ENCODE peak calls at places on chromosomes 13 and 19, in ten cellular contexts. M is pancreas; F is stomach; H is psoas muscle; G is right cardiac atrium; T is heart left ventricle; J is cardiac muscle cell; O is naive thymus-derived CD4-positive, alpha-beta T cell; Z is body of pancreas; L is OCI-LY7. A is an unnamed sample.

GRCh38 chr19:41172297-41173164 is 20.5 kb upstream of the CYP2S1 start:
- DNase-seq in M (no peak), F (peak; percentile 33), H (no peak), G (no peak), T (peak; percentile 18), J (no peak), O (no peak), Z (no peak), L (no peak), A (peak; percentile 37)

GRCh38 chr19:33071887-33072286 is 7.2 kb upstream of the RHPN2 start:
- DNase-seq in M (no peak), F (no peak), H (no peak), G (no peak), T (no peak), J (no peak), O (no peak), Z (no peak), L (no peak), A (no peak)

GRCh38 chr13:51730927-51731326 is 73.0 kb downstream of the DHRS12 start:
- DNase-seq in M (no peak), F (no peak), H (no peak), G (no peak), T (no peak), J (no peak), O (no peak), Z (no peak), L (no peak), A (no peak)

GRCh38 chr19:29485293-29485692 is 40.5 kb upstream of the VSTM2B start:
- DNase-seq in M (no peak), F (peak; percentile 16), H (no peak), G (no peak), T (no peak), J (no peak), O (no peak), Z (no peak), L (no peak), A (peak; percentile 22)

GRCh38 chr19:8145969-8146368 is 3.4 kb downstream of the FBN3 start:
- DNase-seq in M (peak; percentile 66), F (no peak), H (no peak), G (no peak), T (no peak), J (no peak), O (no peak), Z (peak; percentile 73), L (peak; percentile 27), A (no peak)

GRCh38 chr13:32840840-32841713 is 175.1 kb upstream of the KL start:
- DNase-seq in M (no peak), F (peak; percentile 30), H (no peak), G (peak; percentile 30), T (no peak), J (no peak), O (no peak), Z (peak; percentile 27), L (no peak), A (no peak)

GRCh38 chr13:95644611-95645052 is at the start of gene DZIP1:
- DNase-seq in M (peak; percentile 76), F (peak; percentile 41), H (peak; percentile 77), G (peak; percentile 85), T (peak; percentile 88), J (peak; percentile 91), O (no peak), Z (peak; percentile 79), L (no peak), A (peak; percentile 58)

GRCh38 chr19:41377977-41378707 is 1.8 kb downstream of the TMEM91 start:
- DNase-seq in M (no peak), F (no peak), H (no peak), G (no peak), T (no peak), J (no peak), O (no peak), Z (no peak), L (peak; percentile 57), A (no peak)

GRCh38 chr19:16330368-16330801 is 5.8 kb downstream of the KLF2 start:
- DNase-seq in M (peak; percentile 16), F (peak; percentile 88), H (peak; percentile 75), G (peak; percentile 86), T (peak; percentile 85), J (peak; percentile 69), O (peak; percentile 94), Z (peak; percentile 63), L (peak; percentile 67), A (peak; percentile 74)

GRCh38 chr19:58516246-58516836 is 3.3 kb downstream of the ZBTB45 start:
- DNase-seq in M (peak; percentile 6), F (no peak), H (no peak), G (no peak), T (no peak), J (no peak), O (no peak), Z (no peak), L (no peak), A (no peak)

GRCh38 chr19:41367848-41368301 is 3.9 kb upstream of the B9D2 start:
- DNase-seq in M (no peak), F (no peak), H (no peak), G (no peak), T (no peak), J (peak; percentile 93), O (no peak), Z (peak; percentile 16), L (no peak), A (no peak)

GRCh38 chr13:50412046-50412617 is 396.9 kb downstream of the KCNRG start:
- DNase-seq in M (no peak), F (no peak), H (no peak), G (no peak), T (no peak), J (no peak), O (no peak), Z (no peak), L (no peak), A (no peak)

GRCh38 chr19:51086153-51086850 is 3.6 kb upstream of the KLK14 start:
- DNase-seq in M (peak; percentile 95), F (no peak), H (no peak), G (no peak), T (no peak), J (no peak), O (no peak), Z (peak; percentile 95), L (no peak), A (no peak)
- H3K27ac ChIP-seq in M (peak overlapping the region; percentile 33), F (no peak overlapping the region), H (no peak overlapping the region), G (no peak overlapping the region), T (no peak overlapping the region), J (no peak overlapping the region), O (no peak overlapping the region), Z (peak overlapping the region; percentile 76), L (no peak overlapping the region), A (no peak overlapping the region)

DNA sequence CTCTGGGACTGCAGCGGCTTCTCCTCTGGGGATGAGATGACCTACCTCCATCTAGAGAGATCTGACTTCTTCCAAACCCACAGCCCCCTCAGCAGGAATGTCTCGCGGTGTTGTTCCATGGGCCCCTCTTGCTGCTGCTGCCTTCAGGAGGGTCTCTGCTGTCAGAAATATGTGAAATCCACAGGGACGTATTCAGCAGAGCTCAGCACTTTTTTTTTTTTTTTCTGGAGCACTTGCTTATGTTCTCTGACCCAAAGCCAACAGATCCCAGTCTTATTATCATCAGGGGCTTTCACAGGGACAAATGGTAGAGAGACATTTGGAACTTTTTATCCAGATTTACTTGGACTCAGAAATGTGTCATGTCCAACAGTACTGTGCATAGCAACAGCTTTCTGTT is 332.5 kb downstream of the ZNF536 start:
- DNase-seq in M (no peak), F (no peak), H (no peak), G (no peak), T (no peak), J (no peak), O (no peak), Z (no peak), L (no peak), A (no peak)
- H3K4me3 ChIP-seq in M (no peak overlapping the region), F (no peak overlapping the region), H (no peak overlapping the region), G (no peak overlapping the region), T (no peak overlapping the region), J (no peak overlapping the region), O (no peak overlapping the region), Z (no peak overlapping the region), L (no peak overlapping the region), A (no peak overlapping the region)

GRCh38 chr19:21326169-21326568 is 3.0 kb downstream of the ZNF708 start:
- DNase-seq in M (no peak), F (no peak), H (no peak), G (no peak), T (no peak), J (no peak), O (no peak), Z (no peak), L (no peak), A (no peak)
- H3K27ac ChIP-seq in M (no peak overlapping the region), F (no peak overlapping the region), H (no peak overlapping the region), G (no peak overlapping the region), T (no peak overlapping the region), J (no peak overlapping the region), O (no peak overlapping the region), Z (no peak overlapping the region), L (no peak overlapping the region), A (no peak overlapping the region)

GRCh38 chr19:10642473-10642872 is 11.7 kb upstream of the ILF3 start:
- DNase-seq in M (no peak), F (no peak), H (no peak), G (no peak), T (no peak), J (no peak), O (no peak), Z (no peak), L (no peak), A (no peak)

GRCh38 chr19:10643968-10644290 is 10.2 kb upstream of the ILF3 start:
- DNase-seq in M (no peak), F (no peak), H (no peak), G (no peak), T (no peak), J (no peak), O (no peak), Z (no peak), L (no peak), A (no peak)

GRCh38 chr19:10641248-10641647 is 12.9 kb upstream of the ILF3 start:
- DNase-seq in M (no peak), F (no peak), H (no peak), G (no peak), T (no peak), J (no peak), O (no peak), Z (no peak), L (no peak), A (no peak)

GRCh38 chr19:10644351-10645007 is 9.7 kb upstream of the ILF3 start:
- DNase-seq in M (peak; percentile 79), F (peak; percentile 87), H (peak; percentile 87), G (peak; percentile 86), T (peak; percentile 91), J (peak; percentile 81), O (peak; percentile 84), Z (peak; percentile 90), L (peak; percentile 85), A (peak; percentile 85)

DNA sequence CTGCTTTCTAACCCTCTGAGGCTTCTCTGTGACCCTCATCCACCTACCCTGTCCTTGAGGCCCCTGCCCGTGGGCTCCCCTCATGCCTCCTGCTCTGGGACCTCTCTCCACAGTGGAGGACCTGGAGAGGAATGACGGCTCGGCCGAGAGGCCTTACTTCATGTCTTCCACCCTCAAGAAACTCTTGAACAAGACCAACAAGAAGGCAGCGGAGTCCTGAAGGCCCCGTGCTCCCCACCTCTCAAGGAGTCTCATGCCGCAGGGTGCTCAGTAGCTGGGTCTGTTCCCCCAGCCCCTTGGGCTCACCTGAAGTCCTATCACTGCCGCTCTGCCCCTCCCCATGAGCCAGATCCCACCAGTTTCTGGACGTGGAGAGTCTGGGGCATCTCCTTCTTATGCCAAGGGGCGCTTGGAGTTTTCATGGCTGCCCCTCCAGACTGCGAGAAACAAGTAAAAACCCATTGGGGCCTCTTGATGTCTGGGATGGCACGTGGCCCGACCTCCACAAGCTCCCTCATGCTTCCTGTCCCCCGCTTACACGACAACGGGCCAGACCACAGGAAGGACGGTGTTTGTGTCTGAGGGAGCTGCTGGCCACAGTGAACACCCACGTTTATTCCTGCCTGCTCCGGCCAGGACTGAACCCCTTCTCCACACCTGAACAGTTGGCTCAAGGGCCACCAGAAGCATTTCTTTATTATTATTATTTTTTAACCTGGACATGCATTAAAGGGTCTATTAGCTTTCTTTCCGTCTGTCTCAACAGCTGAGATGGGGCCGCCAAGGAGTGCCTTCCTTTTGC is 10.8 kb upstream of the ILF3 start:
- DNase-seq in M (no peak), F (no peak), H (no peak), G (no peak), T (no peak), J (no peak), O (no peak), Z (no peak), L (no peak), A (no peak)
- H3K4me3 ChIP-seq in M (no peak overlapping the region), F (no peak overlapping the region), H (no peak overlapping the region), G (no peak overlapping the region), T (no peak overlapping the region), J (no peak overlapping the region), O (no peak overlapping the region), Z (no peak overlapping the region), L (no peak overlapping the region), A (no peak overlapping the region)